ENCODE peak calls at places on chromosomes 13 and 19, in four cellular contexts. R, L, Z and J are unnamed samples.

GRCh38 chr13:43057653-43058317 is 34.4 kb downstream of the DNAJC15 start:
- DNase-seq in R (no peak), L (no peak), Z (peak; percentile 22), J (no peak)

GRCh38 chr19:29837448-29837961 is 25.7 kb downstream of the CCNE1 start:
- DNase-seq in R (no peak), L (no peak), Z (peak; percentile 84), J (no peak)

GRCh38 chr13:111952814-111953213 is 114.1 kb upstream of the SOX1 start:
- DNase-seq in R (no peak), L (no peak), Z (no peak), J (no peak)

GRCh38 chr19:623974-624373 is 9.4 kb downstream of the POLRMT start:
- DNase-seq in R (peak; percentile 78), L (no peak), Z (no peak), J (no peak)

GRCh38 chr19:7852851-7853759 is 21.1 kb downstream of the PRR36 start:
- DNase-seq in R (no peak), L (peak; percentile 54), Z (peak; percentile 85), J (no peak)

GRCh38 chr19:4088975-4089374 is 22.3 kb upstream of the ZBTB7A start:
- DNase-seq in R (no peak), L (no peak), Z (peak; percentile 76), J (no peak)

GRCh38 chr13:43390101-43390500 is 366.7 kb downstream of the DNAJC15 start:
- DNase-seq in R (peak; percentile 49), L (no peak), Z (no peak), J (no peak)

GRCh38 chr19:50777261-50777660 is 7.0 kb downstream of the GPR32 start:
- DNase-seq in R (no peak), L (no peak), Z (no peak), J (no peak)

GRCh38 chr13:76864259-76864658 is 21.9 kb downstream of the KCTD12 start:
- DNase-seq in R (no peak), L (no peak), Z (no peak), J (no peak)

GRCh38 chr13:23510979-23511735 is 59.1 kb upstream of the TNFRSF19 start:
- DNase-seq in R (no peak), L (peak; percentile 52), Z (no peak), J (no peak)

GRCh38 chr19:29845576-29846176 is 33.9 kb downstream of the CCNE1 start:
- DNase-seq in R (no peak), L (peak; percentile 22), Z (peak; percentile 64), J (peak; percentile 44)

DNA sequence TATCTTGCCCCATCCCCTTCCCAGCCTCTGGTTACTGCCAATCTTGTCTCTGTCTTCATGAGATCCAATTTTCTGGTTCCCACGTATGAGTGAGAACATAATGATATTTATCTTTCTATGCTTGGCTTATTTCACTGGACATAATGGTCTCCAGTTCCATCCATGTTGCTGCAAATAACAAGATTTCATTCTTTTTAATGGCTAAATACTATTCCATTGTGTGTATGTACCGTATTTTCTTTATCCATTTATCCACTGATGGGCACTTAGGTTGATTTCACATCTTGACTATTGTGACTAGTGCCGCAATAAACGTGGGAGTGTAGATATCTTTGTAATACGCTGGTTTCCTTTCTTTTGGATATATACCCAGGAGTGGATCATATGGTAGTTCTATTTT is 43.0 kb downstream of the CHST8 start:
- DNase-seq in R (no peak), L (no peak), Z (no peak), J (no peak)
- TF ChIP-seq CTCF in R (no peak), L (no peak), Z (no peak), J (no peak)

GRCh38 chr13:78586706-78587105 is 16.6 kb downstream of the POU4F1 start:
- DNase-seq in R (no peak), L (no peak), Z (no peak), J (no peak)
- TF ChIP-seq CTCF in R (peak; percentile 1), L (peak; percentile 16), Z (no peak), J (peak; percentile 17)

GRCh38 chr13:104321756-104322155 is 1255.5 kb upstream of the SLC10A2 start:
- DNase-seq in R (no peak), L (no peak), Z (no peak), J (no peak)

GRCh38 chr13:104315606-104316005 is 1249.4 kb upstream of the SLC10A2 start:
- DNase-seq in R (peak; percentile 74), L (peak; percentile 96), Z (no peak), J (no peak)

GRCh38 chr13:104320446-104320845 is 1254.2 kb upstream of the SLC10A2 start:
- DNase-seq in R (no peak), L (no peak), Z (no peak), J (no peak)

GRCh38 chr13:104314926-104315535 is 1248.8 kb upstream of the SLC10A2 start:
- DNase-seq in R (no peak), L (peak; percentile 63), Z (no peak), J (no peak)

GRCh38 chr13:104318121-104318520 is 1251.9 kb upstream of the SLC10A2 start:
- DNase-seq in R (no peak), L (peak; percentile 22), Z (no peak), J (no peak)
- TF ChIP-seq CTCF in R (peak; percentile 6), L (peak; percentile 20), Z (no peak), J (no peak)

GRCh38 chr13:100526299-100527030 is 62.1 kb downstream of the GGACT start:
- DNase-seq in R (no peak), L (no peak), Z (no peak), J (no peak)
- TF ChIP-seq CTCF in R (no peak), L (no peak), Z (no peak), J (no peak)